ENCODE peak calls at places on chromosome 15, in five cellular contexts. H is amniotic epithelial cell; U is iris pigment epithelial cell; A is stimulated activated CD4-positive, alpha-beta T cell treated with anti-CD3 and anti-CD28 coated beads, Interleukin-1b, Interleukin-23, amount 100 ng/mL, for 48 hours; L is substantia nigra. B is an unnamed sample.

GRCh38 chr15:48371961-48372360 is 40.7 kb downstream of the DUT start:
- DNase-seq in H (peak; percentile 20), U (no peak), A (no peak), L (no peak), B (no peak)

GRCh38 chr15:39230917-39231285 is 350.0 kb upstream of the THBS1 start:
- DNase-seq in H (no peak), U (no peak), A (no peak), L (no peak), B (no peak)

GRCh38 chr15:27433604-27434003 is 462.6 kb downstream of the GABRG3 start:
- DNase-seq in H (no peak), U (no peak), A (no peak), L (no peak), B (no peak)

GRCh38 chr15:27808182-27808581 is 290.9 kb downstream of the OCA2 start:
- DNase-seq in H (no peak), U (no peak), A (no peak), L (no peak), B (no peak)

GRCh38 chr15:89356634-89357298 is 22.1 kb upstream of the POLG start:
- DNase-seq in H (no peak), U (no peak), A (no peak), L (no peak), B (no peak)

GRCh38 chr15:60385620-60386552 is 11.9 kb downstream of the ANXA2 start:
- DNase-seq in H (no peak), U (peak; percentile 18), A (no peak), L (no peak), B (no peak)

GRCh38 chr15:51144021-51144532 is 49.4 kb upstream of the TNFAIP8L3 start:
- DNase-seq in H (peak; percentile 84), U (peak; percentile 91), A (no peak), L (no peak), B (no peak)

GRCh38 chr15:79535536-79535935 is 103.4 kb downstream of the MINAR1 start:
- DNase-seq in H (no peak), U (no peak), A (no peak), L (no peak), B (no peak)

GRCh38 chr15:74841761-74842385 is 1.1 kb downstream of the ULK3 start:
- DNase-seq in H (no peak), U (no peak), A (no peak), L (no peak), B (peak; percentile 50)

GRCh38 chr15:83515171-83515570 is 68.0 kb downstream of the SH3GL3 start:
- DNase-seq in H (no peak), U (no peak), A (no peak), L (no peak), B (no peak)

GRCh38 chr15:101501703-101502373 is 12.3 kb upstream of the PCSK6 start:
- DNase-seq in H (peak; percentile 8), U (no peak), A (peak; percentile 39), L (no peak), B (no peak)

GRCh38 chr15:89441295-89441762 is 55.1 kb downstream of the RHCG start:
- DNase-seq in H (no peak), U (no peak), A (no peak), L (no peak), B (no peak)

GRCh38 chr15:29968099-29968892 is 114.5 kb upstream of the GOLGA8J start:
- DNase-seq in H (no peak), U (no peak), A (no peak), L (no peak), B (no peak)

GRCh38 chr15:20340931-20341661 is 200.5 kb downstream of the GOLGA6L6 start:
- DNase-seq in H (no peak), U (peak; percentile 55), A (no peak), L (no peak), B (no peak)

GRCh38 chr15:77615472-77615871 is 17.2 kb downstream of the LINGO1 start:
- DNase-seq in H (no peak), U (no peak), A (no peak), L (no peak), B (no peak)

GRCh38 chr15:95304116-95304873 is 1026.2 kb upstream of the NR2F2 start:
- DNase-seq in H (peak; percentile 18), U (peak; percentile 58), A (no peak), L (no peak), B (no peak)

GRCh38 chr15:58650102-58650501 is 99.4 kb downstream of the ADAM10 start:
- DNase-seq in H (no peak), U (no peak), A (no peak), L (no peak), B (no peak)

GRCh38 chr15:85785887-85786777 is 8.6 kb downstream of the KLHL25 start:
- DNase-seq in H (peak; percentile 53), U (peak; percentile 67), A (no peak), L (no peak), B (peak; percentile 83)

GRCh38 chr15:25891108-25891507 is 28.0 kb upstream of the ATP10A start:
- DNase-seq in H (no peak), U (no peak), A (no peak), L (no peak), B (no peak)

GRCh38 chr15:69880616-69881309 is 217.0 kb downstream of the TLE3 start:
- DNase-seq in H (no peak), U (no peak), A (no peak), L (no peak), B (no peak)

GRCh38 chr15:87689716-87690115 is 566.8 kb downstream of the NTRK3 start:
- DNase-seq in H (no peak), U (no peak), A (no peak), L (no peak), B (no peak)

GRCh38 chr15:78768096-78768495 is 43.2 kb downstream of the ADAMTS7 start:
- DNase-seq in H (no peak), U (no peak), A (no peak), L (no peak), B (no peak)

GRCh38 chr15:64856429-64857145 is 14.9 kb downstream of the PLEKHO2 start:
- DNase-seq in H (peak; percentile 71), U (peak; percentile 71), A (no peak), L (peak; percentile 60), B (no peak)